ENCODE peak calls at places on chromosomes 16 and 17, in five cellular contexts. V is adipocyte, D is PC-9, C is gastrocnemius medialis, Q is ovary. U is an unnamed sample.

GRCh38 chr17:82551779-82552457 is 32.4 kb downstream of the FOXK2 start:
- DNase-seq in V (peak), D (peak), C (peak), Q (peak), U (peak)

GRCh38 chr16:85235988-85236831 is 123.9 kb upstream of the CIBAR2 start:
- DNase-seq in V (no peak), D (no peak), C (no peak), Q (peak), U (no peak)

GRCh38 chr16:85923153-85924021 is 24.4 kb downstream of the IRF8 start:
- DNase-seq in V (peak), D (no peak), C (no peak), Q (peak), U (no peak)

GRCh38 chr17:5002121-5002788 is 4.5 kb downstream of the KIF1C start:
- DNase-seq in V (no peak), D (no peak), C (peak), Q (no peak), U (no peak)

GRCh38 chr17:78125976-78126894 is 2.3 kb downstream of the TMC6 start:
- DNase-seq in V (no peak), D (no peak), C (no peak), Q (no peak), U (no peak)

GRCh38 chr17:58327363-58328194 is 1.0 kb downstream of the TSPOAP1 start:
- DNase-seq in V (no peak), D (no peak), C (no peak), Q (no peak), U (no peak)

GRCh38 chr16:79301036-79301435 is 299.5 kb downstream of the MAF start:
- DNase-seq in V (no peak), D (no peak), C (no peak), Q (no peak), U (no peak)

GRCh38 chr16:55569025-55569424 is 2.5 kb downstream of the CAPNS2 start:
- DNase-seq in V (no peak), D (no peak), C (no peak), Q (no peak), U (peak)

GRCh38 chr16:15509051-15509592 is 74.7 kb downstream of the BMERB1 start:
- DNase-seq in V (no peak), D (no peak), C (no peak), Q (no peak), U (no peak)

GRCh38 chr17:27239046-27239445 is 54.9 kb upstream of the WSB1 start:
- DNase-seq in V (no peak), D (no peak), C (no peak), Q (no peak), U (no peak)

GRCh38 chr17:1491406-1492248 is 859 bp downstream of the MYO1C start:
- DNase-seq in V (peak), D (peak), C (no peak), Q (peak), U (peak)

GRCh38 chr16:66933776-66934137 is 445 bp downstream of the CIAO2B start:
- DNase-seq in V (no peak), D (no peak), C (no peak), Q (no peak), U (no peak)

GRCh38 chr17:17809527-17810373 is 27.0 kb downstream of the SREBF1 start:
- DNase-seq in V (no peak), D (no peak), C (no peak), Q (peak), U (no peak)

GRCh38 chr17:55742272-55743102 is 8.4 kb upstream of the PCTP start:
- DNase-seq in V (no peak), D (no peak), C (no peak), Q (no peak), U (no peak)

GRCh38 chr16:85178006-85178591 is 65.8 kb upstream of the CIBAR2 start:
- DNase-seq in V (no peak), D (no peak), C (no peak), Q (no peak), U (no peak)

GRCh38 chr17:71948703-71949422 is 172.0 kb upstream of the SOX9 start:
- DNase-seq in V (peak), D (no peak), C (no peak), Q (no peak), U (no peak)

GRCh38 chr16:8905168-8905762 is 23.1 kb downstream of the LITAFD start:
- DNase-seq in V (peak), D (peak), C (no peak), Q (no peak), U (peak)

GRCh38 chr17:6775871-6776405 is at the start of gene FBXO39:
- DNase-seq in V (no peak), D (no peak), C (no peak), Q (peak), U (no peak)

GRCh38 chr16:12793120-12793889 is 10.4 kb downstream of the CPPED1 start:
- DNase-seq in V (no peak), D (no peak), C (no peak), Q (no peak), U (no peak)

GRCh38 chr16:89369266-89369895 is 121.0 kb downstream of the ANKRD11 start:
- DNase-seq in V (no peak), D (no peak), C (no peak), Q (no peak), U (no peak)

GRCh38 chr17:28887871-28888471 is 9.6 kb downstream of the FLOT2 start:
- DNase-seq in V (no peak), D (no peak), C (no peak), Q (no peak), U (no peak)

GRCh38 chr16:84952335-84953050 is 58.8 kb downstream of the ZDHHC7 start:
- DNase-seq in V (peak), D (peak), C (peak), Q (peak), U (peak)

GRCh38 chr16:29876578-29877249 is 13.7 kb upstream of the CDIPT start:
- DNase-seq in V (no peak), D (no peak), C (no peak), Q (no peak), U (no peak)

GRCh38 chr16:4660454-4661007 is 32.8 kb upstream of the NUDT16L1 start:
- DNase-seq in V (peak), D (no peak), C (no peak), Q (no peak), U (no peak)

GRCh38 chr16:1057252-1057932 is 15.2 kb upstream of the SSTR5 start:
- DNase-seq in V (peak), D (peak), C (no peak), Q (no peak), U (no peak)

GRCh38 chr17:49880291-49881053 is 32.6 kb upstream of the TAC4 start:
- DNase-seq in V (peak), D (peak), C (peak), Q (peak), U (peak)

GRCh38 chr16:349211-349610 is 3.3 kb downstream of the AXIN1 start:
- DNase-seq in V (no peak), D (no peak), C (no peak), Q (no peak), U (peak)

GRCh38 chr17:76911299-76912007 is 43.2 kb downstream of the MGAT5B start:
- DNase-seq in V (no peak), D (no peak), C (no peak), Q (no peak), U (no peak)

GRCh38 chr16:20348365-20349185 is 3.9 kb downstream of the UMOD start:
- DNase-seq in V (no peak), D (no peak), C (no peak), Q (no peak), U (no peak)

GRCh38 chr17:39014044-39014794 is 47.0 kb upstream of the FBXO47 start:
- DNase-seq in V (peak), D (no peak), C (no peak), Q (no peak), U (no peak)

GRCh38 chr17:66966529-66967418 is 2.3 kb downstream of the CACNG4 start:
- DNase-seq in V (no peak), D (no peak), C (no peak), Q (no peak), U (no peak)

GRCh38 chr16:52756812-52757517 is 210.0 kb upstream of the TOX3 start:
- DNase-seq in V (no peak), D (no peak), C (no peak), Q (no peak), U (no peak)

GRCh38 chr17:43879723-43880419 is 27.5 kb downstream of the MPP2 start:
- DNase-seq in V (no peak), D (no peak), C (no peak), Q (no peak), U (no peak)

GRCh38 chr17:75194879-75195278 is 10.6 kb upstream of the NUP85 start:
- DNase-seq in V (no peak), D (peak), C (no peak), Q (no peak), U (no peak)

GRCh38 chr16:58413359-58413758 is 21.1 kb downstream of the GINS3 start:
- DNase-seq in V (no peak), D (no peak), C (no peak), Q (no peak), U (peak)

GRCh38 chr16:89864421-89864820 is 9.0 kb upstream of the TCF25 start:
- DNase-seq in V (peak), D (peak), C (no peak), Q (no peak), U (no peak)

GRCh38 chr17:72407336-72408121 is 286.7 kb downstream of the SOX9 start:
- DNase-seq in V (peak), D (peak), C (no peak), Q (peak), U (peak)

GRCh38 chr16:11114366-11115164 is 141.4 kb downstream of the SOCS1 start:
- DNase-seq in V (no peak), D (no peak), C (no peak), Q (no peak), U (peak)

GRCh38 chr17:79090503-79091372 is 16.1 kb downstream of the ENGASE start:
- DNase-seq in V (peak), D (no peak), C (no peak), Q (peak), U (no peak)

GRCh38 chr17:73900516-73900915 is 256.3 kb upstream of the SDK2 start:
- DNase-seq in V (no peak), D (no peak), C (no peak), Q (no peak), U (no peak)

GRCh38 chr17:73901249-73901648 is 257.0 kb upstream of the SDK2 start:
- DNase-seq in V (no peak), D (no peak), C (no peak), Q (no peak), U (no peak)

GRCh38 chr17:73901661-73902415 is 257.6 kb upstream of the SDK2 start:
- DNase-seq in V (no peak), D (no peak), C (no peak), Q (no peak), U (peak)

GRCh38 chr17:73899839-73900238 is 255.6 kb upstream of the SDK2 start:
- DNase-seq in V (no peak), D (no peak), C (no peak), Q (no peak), U (no peak)

DNA sequence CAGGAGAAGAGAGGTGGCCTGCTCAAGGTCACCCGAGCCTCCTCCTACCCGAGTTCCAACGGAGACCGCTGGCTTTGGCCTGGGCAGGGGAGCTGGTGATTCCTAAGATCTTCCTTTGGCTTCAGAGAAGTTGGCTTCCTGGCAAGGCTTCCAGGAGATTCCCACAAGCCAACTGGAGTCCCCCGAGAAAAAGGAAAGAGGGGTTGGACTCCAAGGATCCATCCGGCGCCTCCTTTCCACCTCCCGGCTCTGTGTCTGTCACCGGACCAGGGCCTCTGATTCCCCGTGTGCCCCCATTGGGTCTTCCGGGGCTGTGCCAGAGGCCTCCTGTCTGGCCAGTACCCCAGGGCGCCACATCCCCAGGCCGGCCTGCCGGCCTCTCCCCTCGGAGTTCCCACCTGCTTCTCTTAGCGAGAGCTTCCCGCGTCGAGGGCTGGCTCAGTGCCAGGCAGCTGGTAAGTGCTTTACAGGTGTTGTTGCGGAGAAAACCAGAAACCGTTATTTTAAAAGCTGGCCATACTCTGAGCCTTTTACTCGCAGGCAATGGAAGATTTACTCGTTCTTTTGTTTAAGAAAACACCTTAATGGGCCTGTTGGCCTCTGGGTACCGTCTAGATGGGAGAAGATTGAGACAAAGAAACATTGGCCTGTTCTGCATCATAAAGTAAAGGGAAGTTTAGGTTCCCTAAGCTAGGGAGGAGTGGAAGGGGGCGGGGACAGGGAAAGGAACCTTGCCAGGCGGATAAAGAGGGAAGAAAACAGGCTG is 258.4 kb upstream of the SDK2 start:
- DNase-seq in V (no peak), D (no peak), C (no peak), Q (no peak), U (no peak)
- H3K4me3 ChIP-seq in V (no peak), D (no peak), C (peak), Q (no peak), U (no peak)

GRCh38 chr16:65066646-65067045 is 55.2 kb downstream of the CDH11 start:
- DNase-seq in V (no peak), D (no peak), C (no peak), Q (no peak), U (no peak)
- H3K4me3 ChIP-seq in V (no peak), D (no peak), C (no peak), Q (no peak), U (no peak)

DNA sequence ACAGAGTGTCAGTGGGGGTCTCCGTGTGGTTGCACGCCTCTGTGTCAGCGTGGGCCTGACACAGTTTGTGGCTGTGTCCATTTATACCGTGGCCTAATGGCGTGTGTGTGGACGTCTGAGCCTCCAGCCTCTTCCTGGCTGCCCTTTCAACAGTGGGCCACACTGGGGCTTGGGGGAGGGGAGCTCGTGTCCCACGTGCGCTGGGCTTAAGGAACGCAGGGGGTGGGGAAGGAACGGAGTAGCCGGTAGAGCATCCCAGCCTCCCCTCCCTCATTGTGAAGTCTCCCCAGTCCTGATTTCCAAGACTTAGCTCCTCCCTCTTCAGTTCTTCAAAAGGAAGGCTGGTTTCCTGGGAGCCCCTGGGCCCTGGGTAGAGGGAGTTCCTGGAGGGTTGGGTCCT is 9.5 kb upstream of the HES7 start:
- DNase-seq in V (no peak), D (no peak), C (no peak), Q (peak), U (no peak)
- H3K4me3 ChIP-seq in V (no peak), D (no peak), C (no peak), Q (no peak), U (no peak)

GRCh38 chr17:59330314-59330942 is 1.0 kb upstream of the YPEL2 start:
- DNase-seq in V (peak), D (peak), C (peak), Q (peak), U (peak)
- H3K4me3 ChIP-seq in V (peak), D (no peak), C (peak), Q (no peak), U (no peak)

GRCh38 chr16:27400751-27401620 is 988 bp upstream of the IL21R start:
- DNase-seq in V (peak), D (no peak), C (no peak), Q (no peak), U (peak)

GRCh38 chr16:27401768-27402568 is at the start of gene IL21R:
- DNase-seq in V (peak), D (peak), C (no peak), Q (no peak), U (peak)

GRCh38 chr16:27402964-27403600 is 1.1 kb downstream of the IL21R start:
- DNase-seq in V (no peak), D (no peak), C (no peak), Q (no peak), U (no peak)

GRCh38 chr16:27403601-27403992 is 1.6 kb downstream of the IL21R start:
- DNase-seq in V (no peak), D (no peak), C (no peak), Q (no peak), U (no peak)

GRCh38 chr16:27402569-27402963 is 592 bp downstream of the IL21R start:
- DNase-seq in V (no peak), D (no peak), C (no peak), Q (no peak), U (no peak)
- H3K4me3 ChIP-seq in V (no peak), D (no peak), C (no peak), Q (no peak), U (no peak)

DNA sequence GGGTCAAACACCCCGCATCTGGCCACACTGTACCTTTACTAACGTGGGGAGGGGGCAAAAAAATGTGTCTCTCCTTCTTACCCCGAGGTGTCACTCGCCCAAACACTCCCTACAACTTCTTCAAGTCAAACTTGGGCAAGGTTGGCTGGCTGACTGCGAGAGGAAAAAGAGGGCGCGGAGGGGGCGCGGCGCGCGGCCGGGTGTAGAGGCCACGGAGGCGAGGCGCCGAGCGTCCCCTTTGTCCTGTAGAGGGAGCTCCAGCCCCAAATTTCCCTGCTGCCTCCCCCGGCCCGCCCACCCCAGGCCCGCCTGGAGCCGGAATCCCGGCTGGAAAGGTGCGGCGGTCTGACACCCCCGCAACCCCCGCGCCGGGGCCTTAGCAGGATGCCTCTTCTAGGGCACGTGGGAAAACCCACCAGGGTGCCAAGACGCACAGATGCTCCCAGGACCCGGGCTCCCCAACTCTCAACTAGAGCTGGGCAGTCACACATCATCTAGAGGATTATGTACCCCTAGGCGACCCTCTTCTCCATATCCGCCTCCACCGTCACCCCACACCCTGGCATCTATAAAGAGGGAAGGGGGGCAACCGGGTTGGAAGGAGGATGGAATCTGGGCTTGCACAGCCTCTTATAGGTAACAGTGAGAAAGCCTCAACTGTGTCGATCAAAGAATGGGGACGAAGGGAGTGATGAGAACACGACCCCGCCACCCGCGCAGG is 4.2 kb downstream of the IRX3 start:
- DNase-seq in V (peak), D (no peak), C (no peak), Q (no peak), U (peak)
- H3K4me3 ChIP-seq in V (no peak), D (peak), C (no peak), Q (no peak), U (peak)

GRCh38 chr17:31580331-31581021 is 189.0 kb downstream of the RAB11FIP4 start:
- DNase-seq in V (peak), D (no peak), C (no peak), Q (no peak), U (peak)
- H3K4me3 ChIP-seq in V (peak), D (no peak), C (no peak), Q (no peak), U (peak)

DNA sequence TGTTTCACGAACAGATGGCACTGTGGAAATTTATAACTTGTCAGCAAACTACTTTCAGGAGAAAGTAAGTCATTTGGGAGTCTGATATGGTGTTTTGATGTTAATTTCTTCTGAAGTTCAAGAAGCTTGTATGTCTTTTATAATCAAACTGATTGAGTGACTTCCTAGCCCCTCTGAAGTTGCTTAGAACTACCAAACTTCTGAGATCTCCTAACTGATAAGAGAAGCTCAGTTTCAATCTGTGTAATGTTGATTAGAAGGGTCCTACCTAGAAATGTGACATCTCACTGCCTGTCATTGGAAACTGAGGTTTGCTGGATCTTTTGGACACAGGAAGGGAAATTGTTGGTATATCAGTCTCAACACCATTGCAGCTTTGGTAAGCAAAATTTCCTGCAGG is 1.1 kb downstream of the UTP4 start:
- DNase-seq in V (no peak), D (no peak), C (no peak), Q (no peak), U (no peak)
- H3K4me3 ChIP-seq in V (peak), D (peak), C (peak), Q (no peak), U (peak)

GRCh38 chr16:3004781-3005284 is 7.9 kb upstream of the CLDN9 start:
- DNase-seq in V (no peak), D (peak), C (no peak), Q (no peak), U (peak)
- H3K4me3 ChIP-seq in V (peak), D (peak), C (peak), Q (no peak), U (peak)